ENCODE peak calls at places on chromosome 19, in five cellular contexts. Q is breast epithelium, D is HCT116, E is GM23338, X is transverse colon. J is an unnamed sample.

GRCh38 chr19:49997709-49998108 is 27.5 kb downstream of the VRK3 start:
- DNase-seq in X (no peak), D (peak), E (peak), Q (no peak), J (no peak)

GRCh38 chr19:52943884-52944643 is 18.6 kb downstream of the ZNF816 start:
- DNase-seq in X (no peak), D (no peak), Q (no peak), E (peak), J (no peak)

GRCh38 chr19:57271280-57271679 is 9.0 kb upstream of the ZNF460 start:
- DNase-seq in Q (no peak), X (no peak), E (no peak), D (no peak), J (no peak)

GRCh38 chr19:29533578-29534544 is 8.1 kb downstream of the VSTM2B start:
- DNase-seq in X (no peak), Q (no peak), D (no peak), E (no peak), J (peak)

GRCh38 chr19:11268783-11269267 is 6.5 kb upstream of the DOCK6 start:
- DNase-seq in D (no peak), Q (no peak), X (peak), E (no peak), J (peak)

GRCh38 chr19:36605101-36605838 is at the start of gene ZNF382:
- DNase-seq in E (peak), X (peak), D (no peak), Q (peak), J (peak)

GRCh38 chr19:18428837-18429674 is 8.9 kb downstream of the ISYNA1 start:
- DNase-seq in X (peak), Q (no peak), E (peak), D (no peak), J (peak)

GRCh38 chr19:13906525-13906904 is 514 bp downstream of the CC2D1A start:
- DNase-seq in E (peak), Q (no peak), X (peak), D (no peak), J (peak)

GRCh38 chr19:15115080-15115479 is 7.9 kb downstream of the SYDE1 start:
- DNase-seq in X (peak), Q (no peak), E (no peak), D (no peak), J (peak)

GRCh38 chr19:48452656-48453480 is 2.5 kb upstream of the KCNJ14 start:
- DNase-seq in D (no peak), E (no peak), X (no peak), Q (no peak), J (no peak)

GRCh38 chr19:45322311-45322710 is 364 bp downstream of the CKM start:
- DNase-seq in D (no peak), X (no peak), E (no peak), Q (no peak), J (no peak)

GRCh38 chr19:6709549-6709948 is 10.9 kb downstream of the C3 start:
- DNase-seq in Q (no peak), D (no peak), E (no peak), X (no peak), J (no peak)
- TF ChIP-seq POLR2AphosphoS5 in Q (no peak), D (no peak), E (no peak), X (no peak), J (no peak)

GRCh38 chr19:4403005-4403761 is 743 bp downstream of the CHAF1A start:
- DNase-seq in X (no peak), D (no peak), E (peak), Q (no peak), J (no peak)
- TF ChIP-seq POLR2AphosphoS5 in X (no peak), D (no peak), E (no peak), Q (no peak), J (no peak)

GRCh38 chr19:32614916-32615315 is 33.9 kb downstream of the PDCD5 start:
- DNase-seq in Q (no peak), X (no peak), D (no peak), E (no peak), J (no peak)

GRCh38 chr19:32615569-32615968 is 34.6 kb downstream of the PDCD5 start:
- DNase-seq in E (no peak), X (no peak), Q (no peak), D (no peak), J (no peak)

GRCh38 chr19:32622002-32622401 is 41.0 kb downstream of the PDCD5 start:
- DNase-seq in E (no peak), Q (no peak), D (no peak), X (no peak), J (no peak)

GRCh38 chr19:32624410-32624809 is 43.4 kb downstream of the PDCD5 start:
- DNase-seq in X (no peak), D (no peak), E (no peak), Q (no peak), J (no peak)

DNA sequence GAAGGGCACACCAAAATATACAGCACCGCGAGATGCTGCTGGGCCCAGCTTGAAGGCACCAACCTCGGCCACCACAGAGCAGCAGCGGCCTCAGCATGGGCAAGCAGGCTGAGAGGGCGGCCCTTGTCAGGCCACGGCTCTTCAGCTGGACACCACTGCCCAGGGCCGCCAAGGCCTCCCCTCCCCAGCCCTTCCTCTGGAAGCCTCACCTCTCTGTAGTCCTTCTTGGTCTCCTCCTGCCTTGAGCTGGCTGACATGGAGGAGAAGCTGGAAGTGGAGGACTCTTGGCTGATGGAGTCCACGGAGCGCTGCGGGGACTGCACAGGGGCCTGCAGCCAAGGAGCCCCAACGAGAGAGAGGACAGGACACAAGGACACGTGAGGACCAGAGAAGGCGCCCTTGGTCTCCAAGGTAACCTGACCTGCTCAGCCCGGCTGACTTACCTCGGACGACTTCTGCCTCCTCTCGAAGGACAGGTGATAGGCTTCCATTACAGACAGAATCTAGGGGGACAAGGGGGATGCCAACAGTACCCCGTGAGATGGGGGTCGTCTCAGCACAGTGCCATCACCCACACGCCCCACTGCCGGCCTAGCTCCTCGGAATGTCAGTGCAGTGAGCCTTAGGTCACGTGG is 38.2 kb downstream of the PDCD5 start:
- DNase-seq in Q (no peak), D (no peak), X (no peak), E (no peak), J (no peak)
- TF ChIP-seq POLR2AphosphoS5 in Q (no peak), D (no peak), X (no peak), E (no peak), J (no peak)

GRCh38 chr19:488505-489417 is 7.5 kb upstream of the MADCAM1 start:
- DNase-seq in X (peak), E (peak), D (peak), Q (peak), J (peak)

GRCh38 chr19:483332-484072 is 12.8 kb upstream of the MADCAM1 start:
- DNase-seq in Q (no peak), E (no peak), X (no peak), D (no peak), J (no peak)

GRCh38 chr19:484494-484893 is 11.8 kb upstream of the MADCAM1 start:
- DNase-seq in D (no peak), E (no peak), Q (no peak), X (no peak), J (no peak)

GRCh38 chr19:485122-485521 is 11.2 kb upstream of the MADCAM1 start:
- DNase-seq in E (no peak), D (no peak), Q (no peak), X (no peak), J (no peak)

GRCh38 chr19:485583-486236 is 10.6 kb upstream of the MADCAM1 start:
- DNase-seq in E (no peak), D (no peak), X (no peak), Q (peak), J (no peak)
- TF ChIP-seq POLR2AphosphoS5 in E (no peak), D (no peak), X (no peak), Q (peak), J (no peak)

GRCh38 chr19:1725100-1726064 is 27.9 kb upstream of the ONECUT3 start:
- DNase-seq in E (peak), Q (no peak), X (peak), D (no peak), J (peak)
- TF ChIP-seq POLR2AphosphoS5 in E (peak), Q (no peak), X (no peak), D (peak), J (no peak)

DNA sequence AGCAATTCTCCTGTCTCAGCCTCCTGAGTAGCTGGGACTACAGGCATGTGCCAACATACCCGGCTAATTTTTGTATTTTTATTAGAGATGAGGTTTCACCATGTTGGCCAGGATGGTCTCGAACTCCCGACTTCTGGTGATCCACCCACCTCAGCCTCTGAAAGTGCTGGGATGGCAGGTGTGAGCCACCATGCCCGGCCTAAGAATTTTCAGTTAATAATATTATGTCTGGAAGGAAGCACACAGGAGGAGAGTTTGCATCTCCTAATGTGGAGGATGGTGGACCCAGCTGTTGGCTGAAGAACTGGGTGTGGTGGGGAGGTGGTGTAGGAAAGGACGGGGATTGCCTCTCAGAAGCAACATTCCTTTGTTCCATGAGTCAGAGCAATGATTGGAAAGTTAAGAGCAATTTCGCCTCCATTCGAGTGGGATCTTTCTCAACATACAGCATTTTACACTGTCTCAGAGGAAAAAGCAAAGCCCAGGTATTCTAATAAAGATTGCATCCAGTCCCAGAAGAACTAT is 11.9 kb downstream of the PDCD2L start:
- DNase-seq in E (no peak), D (no peak), X (no peak), Q (no peak), J (no peak)
- TF ChIP-seq POLR2AphosphoS5 in E (no peak), D (no peak), X (no peak), Q (no peak), J (no peak)

GRCh38 chr19:33603377-33603776 is 18.4 kb upstream of the CHST8 start:
- DNase-seq in X (no peak), D (no peak), Q (no peak), E (no peak), J (no peak)
- TF ChIP-seq POLR2AphosphoS5 in X (no peak), D (no peak), Q (no peak), E (no peak), J (no peak)

DNA sequence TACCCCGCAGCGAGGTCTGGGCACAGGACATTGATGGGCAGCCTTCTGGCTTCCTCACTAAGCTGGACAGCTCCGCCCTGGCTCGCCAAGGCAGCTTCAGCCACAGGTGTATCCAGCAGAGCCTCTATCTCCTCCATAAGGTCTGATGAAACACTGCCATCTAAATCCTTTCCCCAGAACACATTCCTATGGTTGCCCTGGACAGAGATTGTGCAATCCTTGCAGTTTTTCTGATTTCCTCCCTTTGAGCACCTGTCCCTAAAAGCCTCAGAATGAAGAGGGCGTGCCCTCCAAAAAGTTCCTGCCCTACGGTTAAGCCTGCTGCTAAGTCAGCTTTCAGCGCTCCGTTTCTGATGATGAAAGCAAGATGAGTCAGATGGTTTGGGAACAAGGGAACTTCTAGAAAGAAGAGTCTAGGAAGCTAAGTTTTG is 21.0 kb downstream of the CLEC4M start:
- DNase-seq in D (no peak), E (peak), Q (no peak), X (no peak), J (no peak)
- TF ChIP-seq POLR2AphosphoS5 in D (no peak), E (no peak), Q (no peak), X (no peak), J (no peak)